ENCODE peak calls at places on chromosomes 1 and 21, in nine cellular contexts. E, T, Y, R, V, M, L, H and U are unnamed samples.

GRCh38 chr21:40054403-40054802 is 187.2 kb downstream of the PCP4 start:
- DNase-seq in V (no peak), H (no peak), R (no peak), T (peak), E (no peak), Y (no peak), M (no peak), L (no peak), U (peak)

GRCh38 chr1:86218859-86219258 is 62.3 kb upstream of the COL24A1 start:
- DNase-seq in V (no peak), L (no peak), R (no peak), M (no peak), T (no peak), E (no peak), H (no peak), Y (no peak), U (no peak)

GRCh38 chr21:43196789-43197188 is 28.0 kb downstream of the CRYAA start:
- DNase-seq in Y (peak), T (no peak), E (no peak), H (no peak), M (no peak), V (no peak), L (no peak), R (no peak), U (no peak)

GRCh38 chr21:41142051-41142795 is 25.7 kb upstream of the BACE2 start:
- DNase-seq in T (peak), H (no peak), E (peak), M (no peak), Y (no peak), L (no peak), V (no peak), R (no peak), U (no peak)

GRCh38 chr1:147078606-147079399 is 93.5 kb downstream of the PRKAB2 start:
- DNase-seq in V (no peak), E (no peak), R (no peak), Y (no peak), M (no peak), T (no peak), L (no peak), H (peak), U (no peak)

GRCh38 chr21:25834376-25834775 is 99.6 kb downstream of the GABPA start:
- DNase-seq in L (no peak), Y (no peak), R (no peak), T (peak), H (no peak), V (no peak), M (no peak), E (no peak), U (no peak)

GRCh38 chr1:110187139-110187890 is 22.8 kb upstream of the KCNC4 start:
- DNase-seq in V (no peak), Y (no peak), H (no peak), L (no peak), M (no peak), E (no peak), R (no peak), T (peak), U (no peak)

GRCh38 chr1:172466795-172467407 is 23.0 kb upstream of the PIGC start:
- DNase-seq in V (no peak), H (no peak), Y (no peak), T (peak), E (no peak), L (no peak), M (no peak), R (no peak), U (no peak)

GRCh38 chr1:38489844-38490270 is 369.7 kb downstream of the RRAGC start:
- DNase-seq in L (no peak), T (no peak), R (no peak), Y (no peak), V (no peak), H (no peak), E (peak), M (no peak), U (peak)

GRCh38 chr21:45545691-45546531 is 3.7 kb upstream of the SLC19A1 start:
- DNase-seq in M (no peak), T (no peak), L (no peak), V (no peak), H (no peak), Y (peak), R (no peak), E (no peak), U (no peak)

GRCh38 chr1:115251856-115252255 is 86.2 kb downstream of the NGF start:
- DNase-seq in L (no peak), R (no peak), Y (no peak), M (no peak), H (no peak), E (no peak), T (peak), V (no peak), U (no peak)

GRCh38 chr1:226643167-226643566 is 94.6 kb downstream of the STUM start:
- DNase-seq in Y (no peak), L (no peak), E (peak), V (peak), R (peak), H (peak), M (peak), T (peak), U (no peak)

GRCh38 chr1:186275818-186276217 is 99.2 kb downstream of the TPR start:
- DNase-seq in H (no peak), V (no peak), Y (no peak), L (no peak), E (no peak), M (no peak), T (no peak), R (no peak), U (no peak)

GRCh38 chr1:163273766-163274441 is 47.9 kb upstream of the NUF2 start:
- DNase-seq in R (no peak), E (no peak), L (no peak), Y (no peak), T (no peak), V (no peak), M (no peak), H (no peak), U (no peak)

GRCh38 chr1:27496604-27497155 is 6.7 kb upstream of the WASF2 start:
- DNase-seq in Y (no peak), L (no peak), T (peak), H (no peak), V (no peak), E (no peak), R (peak), M (no peak), U (no peak)

GRCh38 chr1:91673603-91674002 is 173.0 kb downstream of the CDC7 start:
- DNase-seq in M (no peak), Y (no peak), H (no peak), V (no peak), E (no peak), T (no peak), R (no peak), L (no peak), U (no peak)

GRCh38 chr1:205928256-205928655 is 15.0 kb downstream of the SLC26A9 start:
- DNase-seq in Y (no peak), E (peak), R (peak), T (no peak), H (no peak), M (no peak), V (no peak), L (no peak), U (no peak)

GRCh38 chr1:159214149-159214760 is 9.6 kb downstream of the ACKR1 start:
- DNase-seq in V (no peak), L (peak), M (no peak), R (no peak), Y (no peak), H (no peak), E (peak), T (peak), U (no peak)

GRCh38 chr1:40004857-40005256 is 35.7 kb upstream of the CAP1 start:
- DNase-seq in M (no peak), L (no peak), Y (no peak), R (no peak), V (no peak), E (peak), H (no peak), T (no peak), U (no peak)

GRCh38 chr1:109622103-109622892 is 2.7 kb downstream of the AMPD2 start:
- DNase-seq in Y (no peak), H (no peak), T (no peak), V (no peak), R (no peak), M (no peak), E (no peak), L (no peak), U (peak)

GRCh38 chr1:236718328-236718727 is 32.0 kb downstream of the ACTN2 start:
- DNase-seq in L (no peak), T (no peak), Y (no peak), H (no peak), V (no peak), M (no peak), E (no peak), R (no peak), U (no peak)

GRCh38 chr1:242523968-242524570 is 428 bp downstream of the PLD5 start:
- DNase-seq in T (peak), L (no peak), V (no peak), R (peak), Y (no peak), H (peak), E (peak), M (no peak), U (no peak)

GRCh38 chr1:18480315-18481189 is at the start of gene KLHDC7A:
- DNase-seq in E (no peak), Y (peak), H (peak), L (no peak), R (peak), T (peak), V (no peak), M (peak), U (no peak)

GRCh38 chr1:2300851-2301606 is 72.9 kb downstream of the SKI start:
- DNase-seq in H (peak), M (peak), T (peak), R (no peak), L (peak), Y (no peak), E (peak), V (peak), U (peak)

GRCh38 chr1:119687391-119688079 is 24.2 kb upstream of the PHGDH start:
- DNase-seq in H (no peak), V (no peak), T (peak), R (no peak), Y (no peak), E (no peak), M (no peak), L (no peak), U (no peak)

GRCh38 chr1:101653482-101653946 is 343.2 kb downstream of the OLFM3 start:
- DNase-seq in E (no peak), M (no peak), R (no peak), H (no peak), L (no peak), T (no peak), V (no peak), Y (no peak), U (no peak)

GRCh38 chr1:56958526-56958925 is 7.3 kb downstream of the C8B start:
- DNase-seq in M (peak), E (no peak), T (peak), Y (no peak), V (no peak), R (peak), L (no peak), H (no peak), U (no peak)

GRCh38 chr1:3910769-3911520 is 10.9 kb upstream of the C1orf174 start:
- DNase-seq in T (peak), H (peak), R (peak), Y (peak), L (peak), E (peak), V (no peak), M (peak), U (no peak)

GRCh38 chr1:78606274-78606673 is 14.0 kb upstream of the IFI44L start:
- DNase-seq in Y (no peak), E (no peak), T (no peak), V (no peak), M (no peak), R (no peak), L (no peak), H (no peak), U (no peak)

GRCh38 chr1:234529661-234530237 is 50.8 kb upstream of the TARBP1 start:
- DNase-seq in L (no peak), E (no peak), V (no peak), Y (no peak), H (no peak), R (no peak), M (no peak), T (peak), U (no peak)

GRCh38 chr1:17009706-17010105 is 2.0 kb downstream of the ATP13A2 start:
- DNase-seq in E (no peak), Y (no peak), T (no peak), R (no peak), M (no peak), V (no peak), H (no peak), L (no peak), U (no peak)

GRCh38 chr1:43564617-43565348 is 34.1 kb downstream of the PTPRF start:
- DNase-seq in V (no peak), R (no peak), H (no peak), L (no peak), T (no peak), M (no peak), Y (no peak), E (no peak), U (no peak)

GRCh38 chr1:47914218-47914937 is 82.8 kb downstream of the TRABD2B start:
- DNase-seq in V (no peak), M (no peak), E (no peak), R (no peak), Y (no peak), T (no peak), L (no peak), H (no peak), U (no peak)

GRCh38 chr1:121418369-121419049 is 233.7 kb downstream of the SRGAP2C start:
- DNase-seq in V (no peak), L (no peak), M (no peak), R (no peak), Y (no peak), T (no peak), H (peak), E (no peak), U (no peak)

GRCh38 chr1:199396456-199396855 is 631.1 kb upstream of the NR5A2 start:
- DNase-seq in Y (no peak), V (no peak), H (no peak), T (peak), M (no peak), E (no peak), R (no peak), L (no peak), U (no peak)

GRCh38 chr1:61054636-61055035 is 27.7 kb upstream of the NFIA start:
- DNase-seq in H (peak), E (no peak), R (no peak), V (no peak), L (no peak), Y (no peak), M (no peak), T (no peak), U (no peak)
- H3K27ac ChIP-seq in H (no peak), E (peak), R (peak), V (no peak), L (no peak), Y (peak), M (peak), T (no peak), U (peak)

GRCh38 chr1:54542962-54543539 is 5.0 kb upstream of the ACOT11 start:
- DNase-seq in L (no peak), E (no peak), R (no peak), T (peak), V (no peak), Y (no peak), M (no peak), H (no peak), U (no peak)
- H3K27ac ChIP-seq in L (no peak), E (peak), R (no peak), T (peak), V (no peak), Y (peak), M (no peak), H (peak), U (peak)

DNA sequence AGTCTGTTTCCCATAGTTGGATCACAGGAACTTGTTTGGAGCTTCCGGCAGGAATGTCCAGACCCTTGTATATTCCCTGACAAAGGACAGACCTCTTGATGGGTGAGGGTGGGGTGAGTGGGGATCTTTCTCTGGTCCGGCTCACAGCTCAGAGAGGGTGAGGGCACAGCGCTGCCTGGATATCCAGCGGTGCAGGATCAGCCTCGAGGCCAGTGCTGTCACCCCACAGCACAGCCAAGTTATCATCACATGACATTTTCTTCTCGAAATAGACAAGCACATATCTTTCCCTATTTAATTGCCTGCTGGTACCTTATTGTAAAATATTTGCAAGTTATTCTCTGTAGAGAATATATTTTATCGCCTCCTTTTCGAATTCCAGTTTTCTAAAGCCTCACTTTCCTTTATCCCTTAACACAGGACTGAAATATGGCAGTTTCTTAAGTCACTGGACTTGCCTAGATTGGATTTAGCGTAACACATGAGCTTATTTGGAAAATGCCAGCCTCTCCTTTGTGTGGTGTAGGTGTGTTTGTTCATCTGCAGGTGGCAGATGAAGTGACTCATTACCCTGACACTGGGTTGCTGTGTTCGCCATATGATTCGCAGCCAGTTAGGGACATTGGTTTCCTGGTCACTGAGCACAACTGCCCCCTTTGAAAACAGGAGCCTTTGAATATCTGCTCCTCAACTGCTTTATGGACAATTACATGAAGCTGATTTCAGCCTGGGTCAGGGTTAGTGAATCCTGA is 21.4 kb downstream of the CLIC6 start:
- DNase-seq in V (no peak), E (no peak), Y (no peak), R (no peak), L (no peak), H (no peak), T (no peak), M (no peak), U (no peak)
- H3K27ac ChIP-seq in V (no peak), E (no peak), Y (peak), R (no peak), L (no peak), H (peak), T (no peak), M (no peak), U (no peak)

DNA sequence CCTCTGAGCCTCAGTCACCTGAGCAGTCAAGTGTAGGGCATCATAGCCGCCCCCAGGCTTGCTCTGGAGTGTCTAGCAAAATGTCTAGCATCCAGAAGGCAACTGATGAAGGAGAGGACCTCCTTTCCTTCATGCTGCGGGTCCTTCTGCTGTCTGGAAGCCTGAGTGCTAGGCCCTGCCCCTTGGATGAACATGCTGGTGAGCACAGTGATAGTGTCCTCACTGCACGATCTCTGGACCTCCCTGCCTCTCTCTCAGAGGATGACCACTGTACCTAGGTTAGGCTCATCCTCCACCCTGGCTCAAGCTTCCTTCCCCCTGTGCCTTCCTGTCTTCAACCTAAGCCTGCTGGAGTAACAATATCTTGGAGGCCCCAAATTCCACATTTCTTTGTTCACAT is 128.6 kb downstream of the TENT5C start:
- DNase-seq in T (no peak), L (no peak), M (no peak), H (no peak), Y (no peak), E (no peak), R (no peak), V (no peak), U (no peak)
- H3K27ac ChIP-seq in T (no peak), L (peak), M (no peak), H (peak), Y (no peak), E (no peak), R (no peak), V (no peak), U (peak)